ENCODE peak calls at places on chromosome X, in eight cellular contexts. One of them, this sample, is unnamed.

GRCh38 chrX:3384330-3384729 is 37.9 kb upstream of the MXRA5 start:
- DNase-seq in astrocyte of the spinal cord: peak; percentile 9
- DNase-seq in AG04450: no peak
- DNase-seq in heart right ventricle: no peak
- DNase-seq in right atrium auricular region: no peak
- DNase-seq in spleen: no peak
- DNase-seq in astrocyte: peak; percentile 84
- DNase-seq in cardiac muscle cell: no peak
- DNase-seq in this sample: no peak

GRCh38 chrX:133645251-133645650 is 230.0 kb upstream of the GPC4 start:
- DNase-seq in astrocyte of the spinal cord: no peak
- DNase-seq in AG04450: no peak
- DNase-seq in heart right ventricle: peak; percentile 6
- DNase-seq in right atrium auricular region: no peak
- DNase-seq in spleen: no peak
- DNase-seq in astrocyte: peak; percentile 19
- DNase-seq in cardiac muscle cell: no peak
- DNase-seq in this sample: no peak

GRCh38 chrX:44343412-44343942 is at the start of gene EFHC2:
- DNase-seq in astrocyte of the spinal cord: no peak
- DNase-seq in AG04450: no peak
- DNase-seq in heart right ventricle: peak; percentile 54
- DNase-seq in right atrium auricular region: no peak
- DNase-seq in spleen: peak; percentile 88
- DNase-seq in astrocyte: peak; percentile 5
- DNase-seq in cardiac muscle cell: peak; percentile 26
- DNase-seq in this sample: no peak

GRCh38 chrX:124406294-124407013 is 60.1 kb downstream of the SH2D1A start:
- DNase-seq in astrocyte of the spinal cord: peak; percentile 48
- DNase-seq in AG04450: no peak
- DNase-seq in heart right ventricle: peak; percentile 37
- DNase-seq in right atrium auricular region: peak; percentile 68
- DNase-seq in spleen: no peak
- DNase-seq in astrocyte: peak; percentile 47
- DNase-seq in cardiac muscle cell: peak; percentile 53
- DNase-seq in this sample: peak; percentile 36

GRCh38 chrX:23779025-23779424 is 3.9 kb upstream of the SAT1 start:
- DNase-seq in astrocyte of the spinal cord: peak; percentile 40
- DNase-seq in AG04450: no peak
- DNase-seq in heart right ventricle: no peak
- DNase-seq in right atrium auricular region: no peak
- DNase-seq in spleen: no peak
- DNase-seq in astrocyte: peak; percentile 36
- DNase-seq in cardiac muscle cell: no peak
- DNase-seq in this sample: no peak

GRCh38 chrX:120514236-120514635 is 45.1 kb upstream of the LAMP2 start:
- DNase-seq in astrocyte of the spinal cord: peak; percentile 22
- DNase-seq in AG04450: no peak
- DNase-seq in heart right ventricle: no peak
- DNase-seq in right atrium auricular region: no peak
- DNase-seq in spleen: no peak
- DNase-seq in astrocyte: no peak
- DNase-seq in cardiac muscle cell: no peak
- DNase-seq in this sample: no peak

GRCh38 chrX:340121-340520 is 21.5 kb upstream of the GTPBP6 start:
- DNase-seq in astrocyte of the spinal cord: no peak
- DNase-seq in AG04450: no peak
- DNase-seq in heart right ventricle: no peak
- DNase-seq in right atrium auricular region: no peak
- DNase-seq in spleen: peak; percentile 45
- DNase-seq in astrocyte: no peak
- DNase-seq in cardiac muscle cell: no peak
- DNase-seq in this sample: no peak

GRCh38 chrX:77118686-77119085 is 328.5 kb upstream of the FGF16 start:
- DNase-seq in astrocyte of the spinal cord: no peak
- DNase-seq in AG04450: no peak
- DNase-seq in heart right ventricle: no peak
- DNase-seq in right atrium auricular region: no peak
- DNase-seq in spleen: no peak
- DNase-seq in astrocyte: no peak
- DNase-seq in cardiac muscle cell: no peak
- DNase-seq in this sample: no peak

GRCh38 chrX:140505421-140506337 is 810 bp upstream of the SOX3 start:
- DNase-seq in astrocyte of the spinal cord: no peak
- DNase-seq in AG04450: no peak
- DNase-seq in heart right ventricle: no peak
- DNase-seq in right atrium auricular region: no peak
- DNase-seq in spleen: no peak
- DNase-seq in astrocyte: no peak
- DNase-seq in cardiac muscle cell: no peak
- DNase-seq in this sample: no peak

GRCh38 chrX:140507982-140508305 is 3.1 kb upstream of the SOX3 start:
- DNase-seq in astrocyte of the spinal cord: peak; percentile 35
- DNase-seq in AG04450: no peak
- DNase-seq in heart right ventricle: no peak
- DNase-seq in right atrium auricular region: no peak
- DNase-seq in spleen: no peak
- DNase-seq in astrocyte: no peak
- DNase-seq in cardiac muscle cell: peak; percentile 64
- DNase-seq in this sample: peak; percentile 75

GRCh38 chrX:140509468-140510305 is 4.8 kb upstream of the SOX3 start:
- DNase-seq in astrocyte of the spinal cord: no peak
- DNase-seq in AG04450: no peak
- DNase-seq in heart right ventricle: no peak
- DNase-seq in right atrium auricular region: no peak
- DNase-seq in spleen: no peak
- DNase-seq in astrocyte: no peak
- DNase-seq in cardiac muscle cell: no peak
- DNase-seq in this sample: no peak

GRCh38 chrX:140508958-140509357 is 4.1 kb upstream of the SOX3 start:
- DNase-seq in astrocyte of the spinal cord: no peak
- DNase-seq in AG04450: no peak
- DNase-seq in heart right ventricle: no peak
- DNase-seq in right atrium auricular region: no peak
- DNase-seq in spleen: no peak
- DNase-seq in astrocyte: no peak
- DNase-seq in cardiac muscle cell: no peak
- DNase-seq in this sample: no peak

DNA sequence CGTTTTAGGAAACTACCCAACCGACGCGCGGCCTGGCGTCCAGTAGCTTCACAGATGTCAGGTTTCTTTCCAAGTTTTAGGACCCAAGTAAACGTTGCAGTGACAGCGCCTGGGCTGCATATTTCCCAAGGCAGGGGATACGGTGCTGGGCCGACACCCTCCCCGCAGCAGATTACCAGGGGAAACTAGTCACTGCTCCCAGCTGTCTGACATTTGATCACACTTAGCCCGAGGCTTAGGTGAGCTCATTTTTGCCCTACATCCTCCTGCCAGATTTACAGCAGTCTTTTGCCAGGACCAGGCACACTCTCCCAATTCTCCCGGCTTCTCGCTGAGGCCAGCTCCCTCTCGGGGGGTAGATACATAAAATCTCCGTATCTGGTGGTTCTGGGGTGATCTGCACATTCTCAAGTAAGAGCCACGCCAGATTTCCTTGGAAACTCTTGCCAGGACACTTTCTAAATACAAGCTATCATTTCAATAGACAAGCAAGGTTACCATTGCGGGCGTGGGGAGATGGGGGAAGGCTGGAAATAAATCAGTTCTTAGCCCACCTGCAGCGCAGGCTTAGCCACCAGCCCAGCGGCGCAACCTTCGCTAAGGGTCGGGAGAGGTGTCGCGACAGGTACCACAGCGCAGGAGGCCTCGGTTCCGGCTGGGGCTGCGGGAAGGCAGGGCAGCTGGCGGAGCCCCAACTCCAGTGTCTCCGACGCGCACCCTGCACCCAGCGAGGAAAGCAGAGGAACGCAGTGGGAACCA is 2.5 kb upstream of the SOX3 start:
- DNase-seq in astrocyte of the spinal cord: no peak
- DNase-seq in AG04450: no peak
- DNase-seq in heart right ventricle: no peak
- DNase-seq in right atrium auricular region: no peak
- DNase-seq in spleen: no peak
- DNase-seq in astrocyte: no peak
- DNase-seq in cardiac muscle cell: no peak
- DNase-seq in this sample: no peak
- H3K4me3 ChIP-seq in astrocyte of the spinal cord: no peak overlapping the region
- H3K4me3 ChIP-seq in AG04450: no peak overlapping the region
- H3K4me3 ChIP-seq in heart right ventricle: no peak overlapping the region
- H3K4me3 ChIP-seq in right atrium auricular region: no peak overlapping the region
- H3K4me3 ChIP-seq in spleen: no peak overlapping the region
- H3K4me3 ChIP-seq in astrocyte: no peak overlapping the region
- H3K4me3 ChIP-seq in cardiac muscle cell: no peak overlapping the region
- H3K4me3 ChIP-seq in this sample: peak overlapping the region; percentile 78

GRCh38 chrX:46577116-46578005 is 3.8 kb downstream of the CHST7 start:
- DNase-seq in astrocyte of the spinal cord: no peak
- DNase-seq in AG04450: no peak
- DNase-seq in heart right ventricle: no peak
- DNase-seq in right atrium auricular region: no peak
- DNase-seq in spleen: no peak
- DNase-seq in astrocyte: peak; percentile 50
- DNase-seq in cardiac muscle cell: no peak
- DNase-seq in this sample: no peak

GRCh38 chrX:46574941-46575381 is 1.4 kb downstream of the CHST7 start:
- DNase-seq in astrocyte of the spinal cord: no peak
- DNase-seq in AG04450: no peak
- DNase-seq in heart right ventricle: no peak
- DNase-seq in right atrium auricular region: no peak
- DNase-seq in spleen: peak; percentile 86
- DNase-seq in astrocyte: no peak
- DNase-seq in cardiac muscle cell: peak; percentile 50
- DNase-seq in this sample: no peak

GRCh38 chrX:46575586-46575985 is 2.0 kb downstream of the CHST7 start:
- DNase-seq in astrocyte of the spinal cord: no peak
- DNase-seq in AG04450: no peak
- DNase-seq in heart right ventricle: no peak
- DNase-seq in right atrium auricular region: no peak
- DNase-seq in spleen: no peak
- DNase-seq in astrocyte: no peak
- DNase-seq in cardiac muscle cell: no peak
- DNase-seq in this sample: no peak

GRCh38 chrX:46575991-46576392 is 2.4 kb downstream of the CHST7 start:
- DNase-seq in astrocyte of the spinal cord: no peak
- DNase-seq in AG04450: no peak
- DNase-seq in heart right ventricle: peak; percentile 34
- DNase-seq in right atrium auricular region: peak; percentile 72
- DNase-seq in spleen: no peak
- DNase-seq in astrocyte: no peak
- DNase-seq in cardiac muscle cell: no peak
- DNase-seq in this sample: no peak

DNA sequence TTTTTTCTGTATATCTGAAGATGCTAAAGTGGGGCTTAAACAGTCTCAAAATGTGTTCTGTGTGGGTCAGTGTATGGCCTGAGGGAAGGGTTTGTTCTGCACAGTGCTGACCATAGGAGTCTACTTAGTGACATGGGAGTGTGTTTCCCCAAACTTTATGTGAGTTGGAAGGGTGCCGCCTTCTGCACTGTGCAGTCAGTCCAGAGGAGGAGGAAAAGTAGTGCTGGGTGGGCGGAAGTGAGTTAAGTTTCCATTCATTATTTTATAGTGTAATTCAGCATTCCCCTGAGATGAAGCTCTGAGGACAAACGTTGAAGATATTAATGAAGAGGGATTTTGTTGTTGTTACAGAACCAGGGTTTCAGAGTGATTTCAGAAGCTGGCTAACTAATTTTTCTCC is 2.9 kb downstream of the CHST7 start:
- DNase-seq in astrocyte of the spinal cord: no peak
- DNase-seq in AG04450: no peak
- DNase-seq in heart right ventricle: no peak
- DNase-seq in right atrium auricular region: no peak
- DNase-seq in spleen: no peak
- DNase-seq in astrocyte: no peak
- DNase-seq in cardiac muscle cell: no peak
- DNase-seq in this sample: no peak
- H3K4me3 ChIP-seq in astrocyte of the spinal cord: no peak overlapping the region
- H3K4me3 ChIP-seq in AG04450: peak overlapping the region; percentile 27
- H3K4me3 ChIP-seq in heart right ventricle: peak overlapping the region; percentile 63
- H3K4me3 ChIP-seq in right atrium auricular region: peak overlapping the region; percentile 66
- H3K4me3 ChIP-seq in spleen: no peak overlapping the region
- H3K4me3 ChIP-seq in astrocyte: peak overlapping the region; percentile 62
- H3K4me3 ChIP-seq in cardiac muscle cell: no peak overlapping the region
- H3K4me3 ChIP-seq in this sample: no peak overlapping the region

GRCh38 chrX:40009890-40010289 is 87.9 kb downstream of the BCOR start:
- DNase-seq in astrocyte of the spinal cord: no peak
- DNase-seq in AG04450: no peak
- DNase-seq in heart right ventricle: no peak
- DNase-seq in right atrium auricular region: no peak
- DNase-seq in spleen: no peak
- DNase-seq in astrocyte: no peak
- DNase-seq in cardiac muscle cell: no peak
- DNase-seq in this sample: no peak
- H3K4me3 ChIP-seq in astrocyte of the spinal cord: no peak overlapping the region
- H3K4me3 ChIP-seq in AG04450: no peak overlapping the region
- H3K4me3 ChIP-seq in heart right ventricle: no peak overlapping the region
- H3K4me3 ChIP-seq in right atrium auricular region: no peak overlapping the region
- H3K4me3 ChIP-seq in spleen: no peak overlapping the region
- H3K4me3 ChIP-seq in astrocyte: no peak overlapping the region
- H3K4me3 ChIP-seq in cardiac muscle cell: no peak overlapping the region
- H3K4me3 ChIP-seq in this sample: peak overlapping the region; percentile 68

GRCh38 chrX:41121766-41122165 is 36.5 kb downstream of the USP9X start:
- DNase-seq in astrocyte of the spinal cord: no peak
- DNase-seq in AG04450: no peak
- DNase-seq in heart right ventricle: no peak
- DNase-seq in right atrium auricular region: no peak
- DNase-seq in spleen: no peak
- DNase-seq in astrocyte: no peak
- DNase-seq in cardiac muscle cell: no peak
- DNase-seq in this sample: no peak

GRCh38 chrX:41127476-41128192 is 42.4 kb downstream of the USP9X start:
- DNase-seq in astrocyte of the spinal cord: no peak
- DNase-seq in AG04450: no peak
- DNase-seq in heart right ventricle: no peak
- DNase-seq in right atrium auricular region: no peak
- DNase-seq in spleen: no peak
- DNase-seq in astrocyte: no peak
- DNase-seq in cardiac muscle cell: no peak
- DNase-seq in this sample: no peak

GRCh38 chrX:41118156-41118555 is 32.9 kb downstream of the USP9X start:
- DNase-seq in astrocyte of the spinal cord: no peak
- DNase-seq in AG04450: no peak
- DNase-seq in heart right ventricle: no peak
- DNase-seq in right atrium auricular region: no peak
- DNase-seq in spleen: no peak
- DNase-seq in astrocyte: no peak
- DNase-seq in cardiac muscle cell: no peak
- DNase-seq in this sample: no peak

GRCh38 chrX:41119803-41120202 is 34.6 kb downstream of the USP9X start:
- DNase-seq in astrocyte of the spinal cord: no peak
- DNase-seq in AG04450: no peak
- DNase-seq in heart right ventricle: no peak
- DNase-seq in right atrium auricular region: no peak
- DNase-seq in spleen: no peak
- DNase-seq in astrocyte: no peak
- DNase-seq in cardiac muscle cell: no peak
- DNase-seq in this sample: no peak

DNA sequence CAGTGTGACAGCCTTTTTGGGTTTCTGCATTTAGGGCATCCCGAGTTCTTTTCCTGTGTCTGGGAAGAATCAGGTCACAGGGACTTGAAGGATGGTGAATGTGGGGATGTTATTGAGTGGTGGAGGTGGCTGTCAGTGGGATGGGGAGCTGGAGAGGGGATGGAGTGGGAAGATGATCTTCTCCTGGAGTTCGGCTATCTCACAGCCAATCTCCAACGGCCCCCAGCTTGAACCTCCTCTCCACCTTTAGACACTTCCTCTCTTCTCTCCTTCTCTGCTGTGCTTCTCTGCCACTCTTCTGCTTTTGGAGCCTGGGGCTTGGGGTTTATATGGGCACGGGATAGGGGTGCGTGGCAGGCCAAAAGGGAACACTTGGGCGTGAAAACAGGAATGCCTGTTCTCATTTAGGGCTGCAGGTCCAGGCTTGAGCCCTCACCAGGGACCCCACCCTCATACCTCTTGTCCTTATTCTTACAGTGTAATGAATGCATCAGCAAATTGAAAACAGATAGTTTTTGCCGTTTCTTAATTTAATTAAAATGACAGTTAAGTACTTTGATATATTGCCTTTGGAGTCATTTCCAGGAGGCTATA is 37.5 kb downstream of the USP9X start:
- DNase-seq in astrocyte of the spinal cord: no peak
- DNase-seq in AG04450: no peak
- DNase-seq in heart right ventricle: no peak
- DNase-seq in right atrium auricular region: no peak
- DNase-seq in spleen: no peak
- DNase-seq in astrocyte: no peak
- DNase-seq in cardiac muscle cell: no peak
- DNase-seq in this sample: no peak
- H3K4me3 ChIP-seq in astrocyte of the spinal cord: no peak overlapping the region
- H3K4me3 ChIP-seq in AG04450: no peak overlapping the region
- H3K4me3 ChIP-seq in heart right ventricle: no peak overlapping the region
- H3K4me3 ChIP-seq in right atrium auricular region: no peak overlapping the region
- H3K4me3 ChIP-seq in spleen: no peak overlapping the region
- H3K4me3 ChIP-seq in astrocyte: no peak overlapping the region
- H3K4me3 ChIP-seq in cardiac muscle cell: no peak overlapping the region
- H3K4me3 ChIP-seq in this sample: no peak overlapping the region